ENCODE peak calls at places on chromosome 6, in six cellular contexts. O is IMR-90, M is mesenchymal stem cell, H is mesendoderm, T is H1, B is trophoblast cell. L is an unnamed sample.

GRCh38 chr6:56904068-56904467 is 50.8 kb upstream of the BEND6 start:
- DNase-seq in M (no peak), B (no peak), H (no peak), T (no peak), O (no peak), L (no peak)

GRCh38 chr6:137155830-137156229 is 17.6 kb downstream of the IL22RA2 start:
- DNase-seq in M (peak), H (no peak), B (no peak), O (no peak), T (no peak), L (no peak)

GRCh38 chr6:107115695-107116327 is 496 bp upstream of the BEND3 start:
- DNase-seq in M (peak), H (peak), B (peak), O (no peak), T (no peak), L (peak)

GRCh38 chr6:116118608-116119007 is 7.3 kb downstream of the COL10A1 start:
- DNase-seq in O (peak), B (no peak), H (no peak), M (peak), T (no peak), L (no peak)

GRCh38 chr6:26097268-26097875 is 10.1 kb downstream of the HFE start:
- DNase-seq in H (peak), B (peak), T (no peak), M (peak), O (peak), L (peak)

GRCh38 chr6:148973809-148974208 is 227.0 kb downstream of the UST start:
- DNase-seq in M (peak), O (peak), H (peak), T (no peak), B (no peak), L (no peak)

GRCh38 chr6:72286911-72287311 is 335.0 kb upstream of the KCNQ5 start:
- DNase-seq in T (no peak), H (no peak), B (no peak), M (peak), O (peak), L (no peak)

GRCh38 chr6:130159876-130160415 is 62.8 kb downstream of the SAMD3 start:
- DNase-seq in O (no peak), M (no peak), B (no peak), H (no peak), T (no peak), L (no peak)

GRCh38 chr6:14726816-14727493 is 518.9 kb upstream of the JARID2 start:
- DNase-seq in T (no peak), H (no peak), B (no peak), M (no peak), O (peak), L (no peak)

GRCh38 chr6:74654296-74654695 is 551.6 kb downstream of the COL12A1 start:
- DNase-seq in T (no peak), B (no peak), H (no peak), M (no peak), O (no peak), L (no peak)

GRCh38 chr6:166743925-166744653 is 117.0 kb upstream of the RPS6KA2 start:
- DNase-seq in T (no peak), B (no peak), M (no peak), O (peak), H (no peak), L (no peak)

GRCh38 chr6:75167426-75167825 is 38.4 kb downstream of the COL12A1 start:
- DNase-seq in T (no peak), H (no peak), O (no peak), B (no peak), M (peak), L (no peak)

GRCh38 chr6:70684794-70685493 is 17.3 kb downstream of the SMAP1 start:
- DNase-seq in T (no peak), H (no peak), O (no peak), B (no peak), M (no peak), L (no peak)

GRCh38 chr6:43739642-43740091 is 30.3 kb upstream of the VEGFA start:
- DNase-seq in B (no peak), O (no peak), H (peak), M (no peak), T (no peak), L (no peak)

GRCh38 chr6:24900917-24901697 is 34.7 kb downstream of the RIPOR2 start:
- DNase-seq in O (no peak), H (no peak), T (no peak), M (no peak), B (no peak), L (no peak)

GRCh38 chr6:132131777-132132176 is 180.6 kb upstream of the CCN2 start:
- DNase-seq in T (no peak), B (peak), H (peak), M (peak), O (peak), L (no peak)

GRCh38 chr6:155212106-155212505 is 51.7 kb upstream of the CLDN20 start:
- DNase-seq in O (no peak), B (no peak), M (no peak), T (no peak), H (no peak), L (no peak)

GRCh38 chr6:53615633-53616449 is 49.7 kb downstream of the KLHL31 start:
- DNase-seq in T (no peak), O (peak), B (no peak), H (peak), M (no peak), L (no peak)

GRCh38 chr6:136774228-136775041 is 17.8 kb downstream of the MAP3K5 start:
- DNase-seq in B (peak), O (peak), T (no peak), M (peak), H (peak), L (no peak)

GRCh38 chr6:68639826-68640505 is 4.9 kb downstream of the ADGRB3 start:
- DNase-seq in T (no peak), H (peak), M (peak), O (no peak), B (no peak), L (no peak)

GRCh38 chr6:45655630-45656422 is 278.1 kb upstream of the SUPT3H start:
- DNase-seq in B (peak), O (peak), H (peak), T (no peak), M (peak), L (no peak)

GRCh38 chr6:15366003-15366535 is 120.2 kb downstream of the JARID2 start:
- DNase-seq in T (no peak), H (no peak), O (no peak), B (no peak), M (no peak), L (no peak)

GRCh38 chr6:160273760-160274159 is 15.1 kb upstream of the SLC22A2 start:
- DNase-seq in H (no peak), O (no peak), T (no peak), B (no peak), M (no peak), L (no peak)

GRCh38 chr6:167848783-167849182 is 22.1 kb downstream of the AFDN start:
- DNase-seq in O (no peak), M (no peak), T (no peak), B (no peak), H (no peak), L (no peak)

GRCh38 chr6:28643017-28643740 is 117.5 kb downstream of the GPX5 start:
- DNase-seq in B (peak), O (peak), H (peak), M (peak), T (peak), L (no peak)

GRCh38 chr6:88047510-88048150 is at the start of gene SPACA1:
- DNase-seq in T (no peak), O (no peak), M (no peak), B (no peak), H (no peak), L (no peak)

GRCh38 chr6:142844065-142844755 is 100.8 kb downstream of the HIVEP2 start:
- DNase-seq in B (no peak), M (peak), H (no peak), O (peak), T (no peak), L (no peak)

GRCh38 chr6:115398607-115399006 is 662.1 kb downstream of the FRK start:
- DNase-seq in B (no peak), M (no peak), T (no peak), O (no peak), H (no peak), L (no peak)

GRCh38 chr6:154648776-154649175 is 84.4 kb upstream of the SCAF8 start:
- DNase-seq in O (no peak), M (no peak), H (no peak), B (no peak), T (no peak), L (no peak)

GRCh38 chr6:79149884-79150283 is 71.8 kb upstream of the PHIP start:
- DNase-seq in M (no peak), H (no peak), B (no peak), T (no peak), O (no peak), L (no peak)

GRCh38 chr6:95365454-95365853 is 211.9 kb upstream of the MANEA start:
- DNase-seq in O (no peak), T (no peak), H (peak), M (no peak), B (no peak), L (no peak)

GRCh38 chr6:17709476-17709875 is 2.8 kb upstream of the NUP153 start:
- DNase-seq in H (no peak), T (no peak), M (no peak), O (no peak), B (no peak), L (no peak)

GRCh38 chr6:139371421-139372253 is 2.8 kb downstream of the CITED2 start:
- DNase-seq in O (peak), T (no peak), B (no peak), H (no peak), M (peak), L (peak)

GRCh38 chr6:89353702-89354392 is 1.3 kb upstream of the UBE2J1 start:
- DNase-seq in O (no peak), M (no peak), H (no peak), T (no peak), B (no peak), L (peak)

GRCh38 chr6:158852312-158853071 is 33.3 kb upstream of the EZR start:
- DNase-seq in H (no peak), M (no peak), O (no peak), B (no peak), T (no peak), L (no peak)
- H3K23ac ChIP-seq in H (peak), M (no peak), O (peak), B (peak), T (peak), L (no peak)

GRCh38 chr6:13222048-13222447 is 106.3 kb downstream of the TBC1D7 start:
- DNase-seq in O (no peak), B (no peak), M (no peak), T (no peak), H (no peak), L (no peak)

GRCh38 chr6:13220266-13220665 is 108.1 kb downstream of the TBC1D7 start:
- DNase-seq in H (no peak), O (no peak), T (no peak), B (no peak), M (no peak), L (no peak)

GRCh38 chr6:13228264-13229204 is 99.8 kb downstream of the TBC1D7 start:
- DNase-seq in H (no peak), M (no peak), O (no peak), T (no peak), B (peak), L (no peak)

GRCh38 chr6:13229205-13230085 is 98.9 kb downstream of the TBC1D7 start:
- DNase-seq in B (no peak), M (no peak), H (peak), O (no peak), T (no peak), L (no peak)

GRCh38 chr6:13226071-13226470 is 102.3 kb downstream of the TBC1D7 start:
- DNase-seq in H (no peak), T (no peak), B (no peak), M (no peak), O (no peak), L (no peak)
- H3K27ac ChIP-seq in H (no peak), T (no peak), B (no peak), M (no peak), O (no peak), L (no peak)

GRCh38 chr6:10451394-10451793 is 36.5 kb upstream of the TFAP2A start:
- DNase-seq in T (no peak), O (no peak), H (no peak), M (no peak), B (no peak), L (no peak)
- H3K4me3 ChIP-seq in T (no peak), O (no peak), H (no peak), M (no peak), B (no peak), L (no peak)

GRCh38 chr6:12034349-12034748 is 22.2 kb downstream of the HIVEP1 start:
- DNase-seq in O (no peak), H (peak), T (no peak), B (no peak), M (no peak), L (no peak)
- H3K23ac ChIP-seq in O (peak), H (no peak), T (no peak), B (no peak), M (no peak), L (no peak)

DNA sequence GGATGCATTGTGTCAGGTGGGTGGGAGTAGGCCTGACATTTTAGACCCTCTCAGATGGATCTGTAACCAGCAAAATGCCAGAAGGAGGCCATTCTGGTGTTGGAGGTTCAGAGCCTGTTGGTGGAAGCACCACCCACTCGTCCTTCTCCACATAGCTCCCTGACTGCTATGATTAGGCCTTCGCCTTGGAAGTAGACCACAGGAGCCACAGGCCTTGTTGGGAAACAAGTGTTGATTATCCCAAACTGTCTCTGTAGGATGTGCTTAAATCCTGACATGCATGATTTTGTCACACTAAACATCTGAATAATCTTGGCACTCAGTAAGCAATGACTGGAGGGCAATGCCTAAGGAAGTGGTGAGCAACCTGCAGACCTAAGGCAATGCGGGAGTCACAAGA is 117.2 kb upstream of the LY86 start:
- DNase-seq in H (no peak), T (no peak), B (no peak), O (no peak), M (no peak), L (no peak)
- H3K27ac ChIP-seq in H (no peak), T (no peak), B (no peak), O (no peak), M (no peak), L (no peak)

L was measured in neuronal stem cell.